ENCODE peak calls at places on chromosomes 11 and 22, in seven cellular contexts. K, W, B, F, A, O and Z are unnamed samples.

GRCh38 chr11:18312012-18312411 is 9.9 kb downstream of the HPS5 start:
- DNase-seq in B (no peak), A (no peak), F (no peak), O (no peak), K (no peak), W (no peak), Z (no peak)

GRCh38 chr11:117643606-117644300 is 153.3 kb downstream of the DSCAML1 start:
- DNase-seq in K (no peak), W (no peak), A (no peak), O (peak; percentile 24), B (no peak), F (no peak), Z (peak; percentile 75)

GRCh38 chr22:17767236-17768065 is 6.8 kb downstream of the BID start:
- DNase-seq in O (no peak), W (no peak), K (no peak), A (no peak), B (no peak), F (no peak), Z (no peak)

GRCh38 chr11:117145393-117145761 is 1.3 kb downstream of the PAFAH1B2 start:
- DNase-seq in A (no peak), F (no peak), K (peak; percentile 40), B (no peak), W (peak; percentile 56), O (peak; percentile 28), Z (peak; percentile 89)

GRCh38 chr22:41516462-41516861 is 27.8 kb downstream of the POLR3H start:
- DNase-seq in O (no peak), B (no peak), A (no peak), W (no peak), F (no peak), K (no peak), Z (no peak)

GRCh38 chr11:109490953-109491733 is 69.2 kb downstream of the C11orf87 start:
- DNase-seq in A (no peak), K (no peak), F (no peak), W (no peak), B (no peak), O (peak; percentile 9), Z (no peak)

GRCh38 chr22:24834845-24835570 is 29.0 kb downstream of the SGSM1 start:
- DNase-seq in B (no peak), O (no peak), F (no peak), A (no peak), K (peak; percentile 44), W (peak; percentile 46), Z (peak; percentile 51)

GRCh38 chr22:32396255-32396654 is 15.8 kb downstream of the RTCB start:
- DNase-seq in O (no peak), B (no peak), F (no peak), K (no peak), A (no peak), W (no peak), Z (no peak)

GRCh38 chr11:12274558-12275197 is 102.7 kb upstream of the PARVA start:
- DNase-seq in W (no peak), O (peak; percentile 12), F (no peak), A (no peak), B (no peak), K (no peak), Z (no peak)

GRCh38 chr11:32430586-32431357 is 4.6 kb downstream of the WT1 start:
- DNase-seq in O (no peak), F (no peak), W (no peak), B (no peak), K (peak; percentile 50), A (no peak), Z (peak; percentile 76)

GRCh38 chr11:115493905-115494304 is 10.3 kb downstream of the CADM1 start:
- DNase-seq in K (no peak), O (no peak), F (no peak), A (no peak), W (no peak), B (no peak), Z (no peak)

GRCh38 chr11:130508913-130509312 is 60.5 kb downstream of the ADAMTS15 start:
- DNase-seq in K (no peak), B (no peak), A (no peak), W (no peak), O (no peak), F (no peak), Z (no peak)

GRCh38 chr11:129451524-129451923 is 75.9 kb downstream of the BARX2 start:
- DNase-seq in K (no peak), A (no peak), F (no peak), O (no peak), B (no peak), W (no peak), Z (no peak)

GRCh38 chr11:10322830-10323792 is 18.2 kb downstream of the ADM start:
- DNase-seq in A (peak; percentile 69), F (peak; percentile 71), B (no peak), K (no peak), O (peak; percentile 84), W (peak; percentile 61), Z (peak; percentile 82)

GRCh38 chr11:124942446-124943202 is 6.8 kb upstream of the HEPACAM start:
- DNase-seq in K (no peak), A (no peak), F (no peak), B (no peak), O (no peak), W (no peak), Z (no peak)

GRCh38 chr11:83025267-83025704 is 46.4 kb downstream of the RAB30 start:
- DNase-seq in O (no peak), F (peak; percentile 15), K (no peak), W (peak; percentile 57), A (no peak), B (no peak), Z (no peak)

GRCh38 chr22:36016656-36017055 is 12.0 kb downstream of the RBFOX2 start:
- DNase-seq in A (no peak), W (no peak), F (no peak), O (no peak), K (no peak), B (no peak), Z (no peak)

GRCh38 chr11:108302121-108302785 is 79.4 kb downstream of the ATM start:
- DNase-seq in A (no peak), K (no peak), O (peak; percentile 34), W (no peak), B (no peak), F (no peak), Z (no peak)

GRCh38 chr11:1106387-1106786 is 31.7 kb downstream of the MUC2 start:
- DNase-seq in F (no peak), O (no peak), B (no peak), K (no peak), W (no peak), A (no peak), Z (no peak)

GRCh38 chr22:27990451-27990840 is 71.4 kb upstream of the PITPNB start:
- DNase-seq in F (no peak), B (no peak), K (no peak), O (no peak), A (peak; percentile 39), W (no peak), Z (no peak)

GRCh38 chr11:17602105-17603001 is 55.3 kb downstream of the OTOG start:
- DNase-seq in F (no peak), W (no peak), K (no peak), B (no peak), O (no peak), A (peak; percentile 32), Z (no peak)

GRCh38 chr11:69311767-69312385 is 17.9 kb downstream of the MYEOV start:
- DNase-seq in O (no peak), A (no peak), F (no peak), K (no peak), W (no peak), B (no peak), Z (peak; percentile 62)

GRCh38 chr11:15750535-15751297 is 605.6 kb downstream of the SOX6 start:
- DNase-seq in B (no peak), A (no peak), F (no peak), K (no peak), O (no peak), W (peak; percentile 94), Z (no peak)

GRCh38 chr22:45617948-45618347 is 53.7 kb upstream of the ATXN10 start:
- DNase-seq in O (no peak), K (no peak), F (no peak), W (no peak), A (no peak), B (no peak), Z (peak; percentile 45)

GRCh38 chr11:118530180-118530682 is 761 bp upstream of the TMEM25 start:
- DNase-seq in F (no peak), O (no peak), B (no peak), A (no peak), K (no peak), W (peak; percentile 92), Z (no peak)

GRCh38 chr11:114291847-114292680 is 4.1 kb upstream of the NNMT start:
- DNase-seq in K (no peak), W (no peak), B (no peak), O (peak; percentile 78), A (no peak), F (no peak), Z (no peak)

GRCh38 chr11:7893792-7894191 is 37.3 kb downstream of the OR10A6 start:
- DNase-seq in F (no peak), B (no peak), A (no peak), K (no peak), O (no peak), W (no peak), Z (no peak)

GRCh38 chr11:34105957-34106504 is 602 bp downstream of the NAT10 start:
- DNase-seq in K (no peak), A (no peak), W (no peak), F (no peak), O (no peak), B (no peak), Z (no peak)

GRCh38 chr11:69647761-69648497 is 7.0 kb downstream of the CCND1 start:
- DNase-seq in A (no peak), K (no peak), F (no peak), W (no peak), O (no peak), B (no peak), Z (no peak)

GRCh38 chr11:122882809-122883681 is 486 bp downstream of the JHY start:
- DNase-seq in K (peak; percentile 64), O (peak; percentile 30), W (peak; percentile 83), A (peak; percentile 56), F (peak; percentile 36), B (peak; percentile 31), Z (peak; percentile 81)

GRCh38 chr11:106765849-106766248 is 252.4 kb downstream of the GUCY1A2 start:
- DNase-seq in A (no peak), O (no peak), B (no peak), W (no peak), K (no peak), F (no peak), Z (no peak)

GRCh38 chr11:89205378-89205777 is 27.7 kb downstream of the TYR start:
- DNase-seq in K (no peak), A (no peak), W (no peak), B (no peak), O (no peak), F (no peak), Z (no peak)

GRCh38 chr11:15580775-15581095 is 466.0 kb downstream of the INSC start:
- DNase-seq in A (no peak), K (no peak), O (no peak), F (no peak), W (no peak), B (no peak), Z (no peak)

GRCh38 chr11:94873910-94874575 is 99.3 kb downstream of the CWC15 start:
- DNase-seq in K (peak; percentile 30), W (no peak), A (no peak), B (no peak), F (no peak), O (no peak), Z (peak; percentile 75)